ENCODE peak calls at places on chromosomes 5 and 9, in ten cellular contexts. T is cardiac muscle cell, F is tibial nerve, O is tibial artery, P is psoas muscle, L is colonic mucosa, V is body of pancreas, M is spleen, D is Panc1, K is breast epithelium. B is an unnamed sample. For H3K9me3, the result is how much of the 10 kb centered on the place peaks cover.

GRCh38 chr5:147057051-147057450 is 177.8 kb upstream of the STK32A start:
- DNase-seq in K (no peak), F (no peak), P (no peak), L (no peak), M (no peak), T (no peak), D (no peak), V (no peak), O (no peak), B (no peak)

GRCh38 chr5:119353686-119354366 is 2.0 kb upstream of the TNFAIP8 start:
- DNase-seq in P (no peak), V (no peak), K (no peak), T (no peak), L (no peak), F (no peak), M (no peak), D (no peak), O (no peak), B (no peak)

GRCh38 chr9:70911791-70912190 is 209.6 kb downstream of the TRPM3 start:
- DNase-seq in D (no peak), O (no peak), M (no peak), P (no peak), L (no peak), F (no peak), K (no peak), T (no peak), V (no peak), B (no peak)

GRCh38 chr9:126692041-126692758 is 78.5 kb downstream of the LMX1B start:
- DNase-seq in L (no peak), F (no peak), V (no peak), D (no peak), K (no peak), T (no peak), P (no peak), M (peak), O (no peak), B (peak)

GRCh38 chr9:127208416-127208815 is 56.2 kb upstream of the GARNL3 start:
- DNase-seq in V (no peak), O (no peak), K (no peak), T (no peak), P (no peak), D (no peak), M (no peak), F (no peak), L (no peak), B (peak)

GRCh38 chr5:39898731-39899130 is 474.0 kb upstream of the DAB2 start:
- DNase-seq in O (no peak), T (peak), V (no peak), L (no peak), M (no peak), K (no peak), P (no peak), F (no peak), D (no peak), B (no peak)

GRCh38 chr5:172904643-172905345 is 54.4 kb upstream of the RPL26L1 start:
- DNase-seq in D (no peak), T (peak), V (peak), P (peak), K (peak), M (no peak), L (peak), F (peak), O (peak), B (peak)

GRCh38 chr5:132825165-132825823 is 5.2 kb downstream of the SHROOM1 start:
- DNase-seq in L (no peak), T (no peak), V (no peak), F (no peak), O (no peak), P (no peak), M (no peak), K (no peak), D (no peak), B (no peak)

GRCh38 chr9:79912641-79913040 is 340.9 kb downstream of the TLE4 start:
- DNase-seq in F (no peak), D (no peak), P (no peak), O (no peak), L (no peak), M (no peak), V (no peak), T (peak), K (no peak), B (no peak)

GRCh38 chr5:91224459-91224858 is 158.7 kb downstream of the ARRDC3 start:
- DNase-seq in M (no peak), P (no peak), O (no peak), T (no peak), F (no peak), L (no peak), D (no peak), V (no peak), K (no peak), B (no peak)

GRCh38 chr5:132263548-132264261 is 6.2 kb downstream of the PDLIM4 start:
- DNase-seq in M (peak), K (peak), P (peak), D (no peak), V (peak), F (peak), T (peak), L (peak), O (no peak), B (peak)

GRCh38 chr9:99137225-99137624 is 32.3 kb downstream of the TGFBR1 start:
- DNase-seq in P (no peak), K (no peak), V (no peak), M (no peak), T (no peak), F (no peak), O (no peak), L (no peak), D (no peak), B (no peak)

GRCh38 chr5:7392401-7393024 is 3.4 kb upstream of the ADCY2 start:
- DNase-seq in L (peak), V (peak), P (no peak), M (no peak), F (peak), D (no peak), O (no peak), T (peak), K (no peak), B (no peak)

GRCh38 chr9:18910858-18911257 is 122.2 kb downstream of the SAXO1 start:
- DNase-seq in O (no peak), F (no peak), D (no peak), T (peak), P (no peak), L (no peak), V (no peak), K (no peak), M (no peak), B (no peak)

GRCh38 chr5:159911349-159911748 is 4.9 kb upstream of the ADRA1B start:
- DNase-seq in O (no peak), F (no peak), T (no peak), P (no peak), V (no peak), D (no peak), M (no peak), K (no peak), L (no peak), B (no peak)

GRCh38 chr9:90340421-90340820 is 302.2 kb downstream of the DIRAS2 start:
- DNase-seq in V (no peak), L (no peak), F (no peak), P (no peak), D (no peak), O (no peak), K (no peak), M (no peak), T (peak), B (no peak)

GRCh38 chr9:26219961-26220360 is 541.7 kb upstream of the TUSC1 start:
- DNase-seq in K (no peak), O (no peak), V (no peak), T (peak), D (no peak), F (no peak), L (no peak), M (no peak), P (no peak), B (no peak)

GRCh38 chr9:97714435-97714834 is 17.3 kb upstream of the XPA start:
- DNase-seq in O (no peak), P (no peak), L (no peak), F (no peak), D (no peak), K (no peak), M (no peak), T (peak), V (no peak), B (no peak)

GRCh38 chr5:97078958-97079357 is 63.5 kb downstream of the LIX1 start:
- DNase-seq in L (no peak), F (no peak), O (no peak), M (no peak), D (no peak), T (no peak), V (no peak), K (no peak), P (no peak), B (no peak)

GRCh38 chr9:121298689-121299112 is 30.7 kb downstream of the GSN start:
- DNase-seq in P (no peak), O (peak), F (peak), D (no peak), K (no peak), L (no peak), V (no peak), T (peak), M (no peak), B (peak)

GRCh38 chr9:93116049-93116961 is 17.7 kb downstream of the NINJ1 start:
- DNase-seq in D (no peak), O (peak), T (peak), K (peak), P (peak), V (peak), F (peak), M (peak), L (peak), B (peak)

GRCh38 chr5:163190283-163190682 is 247.1 kb upstream of the CCNG1 start:
- DNase-seq in D (no peak), P (no peak), L (no peak), O (no peak), V (no peak), K (no peak), T (no peak), F (no peak), M (no peak), B (no peak)

GRCh38 chr9:133779516-133780403 is 41.6 kb upstream of the SARDH start:
- DNase-seq in F (no peak), M (peak), L (no peak), T (no peak), K (no peak), O (no peak), P (peak), V (no peak), D (no peak), B (no peak)

GRCh38 chr5:65364907-65365306 is 116.8 kb downstream of the ADAMTS6 start:
- DNase-seq in F (no peak), D (peak), T (peak), O (no peak), L (no peak), P (no peak), M (no peak), K (no peak), V (no peak), B (no peak)

GRCh38 chr5:10653033-10653432 is 89.2 kb downstream of the ANKRD33B start:
- DNase-seq in K (no peak), O (no peak), P (peak), L (peak), M (peak), D (no peak), V (peak), T (peak), F (peak), B (no peak)

GRCh38 chr5:7261049-7261448 is 134.9 kb upstream of the ADCY2 start:
- DNase-seq in O (no peak), V (peak), T (peak), K (no peak), D (peak), L (peak), P (no peak), M (no peak), F (peak), B (no peak)

GRCh38 chr5:616342-617039 is 4.4 kb downstream of the CEP72 start:
- DNase-seq in V (peak), D (no peak), F (no peak), M (peak), L (no peak), T (peak), O (no peak), P (no peak), K (no peak), B (no peak)

GRCh38 chr9:115976726-115977125 is 176.9 kb upstream of the PAPPA start:
- DNase-seq in T (no peak), V (no peak), O (no peak), F (no peak), K (no peak), L (no peak), D (no peak), P (no peak), M (no peak), B (no peak)

GRCh38 chr5:42321800-42322199 is 101.4 kb upstream of the GHR start:
- DNase-seq in F (no peak), K (no peak), P (no peak), M (no peak), L (no peak), V (no peak), T (no peak), O (no peak), D (no peak), B (no peak)

GRCh38 chr5:175253597-175253996 is 190.4 kb downstream of the DRD1 start:
- DNase-seq in O (no peak), F (no peak), P (no peak), K (no peak), L (no peak), D (no peak), M (no peak), T (no peak), V (no peak), B (no peak)

GRCh38 chr5:14726066-14726838 is 61.7 kb downstream of the OTULIN start:
- DNase-seq in F (no peak), V (no peak), T (peak), O (no peak), M (no peak), L (no peak), K (no peak), P (no peak), D (no peak), B (no peak)

GRCh38 chr9:126671381-126671831 is 57.7 kb downstream of the LMX1B start:
- DNase-seq in V (no peak), L (no peak), F (no peak), K (no peak), M (no peak), P (no peak), O (no peak), D (no peak), T (no peak), B (no peak)

GRCh38 chr5:91074615-91075014 is 308.5 kb downstream of the ARRDC3 start:
- DNase-seq in O (no peak), F (no peak), K (no peak), T (peak), D (no peak), V (peak), L (no peak), P (no peak), M (no peak), B (no peak)

GRCh38 chr5:173916233-173916632 is 28.1 kb downstream of the CPEB4 start:
- DNase-seq in O (no peak), P (no peak), K (no peak), M (no peak), F (no peak), L (no peak), V (no peak), T (no peak), D (no peak), B (no peak)

GRCh38 chr5:122933926-122934325 is 88.5 kb downstream of the SNX24 start:
- DNase-seq in T (no peak), V (no peak), P (no peak), M (no peak), O (no peak), F (no peak), D (no peak), L (no peak), K (no peak), B (no peak)

GRCh38 chr9:29211003-29211584 is 1637.8 kb upstream of the C9orf72 start:
- DNase-seq in O (no peak), V (no peak), K (no peak), P (no peak), F (no peak), T (no peak), M (no peak), L (no peak), D (no peak), B (no peak)

GRCh38 chr9:79431019-79431679 is 140.6 kb upstream of the TLE4 start:
- DNase-seq in F (no peak), L (no peak), P (no peak), V (no peak), K (no peak), T (no peak), M (no peak), D (no peak), O (no peak), B (no peak)

GRCh38 chr5:95863383-95863757 is 40.8 kb upstream of the GLRX start:
- DNase-seq in T (peak), K (no peak), O (peak), P (no peak), D (no peak), M (no peak), F (peak), V (peak), L (peak), B (peak)

DNA sequence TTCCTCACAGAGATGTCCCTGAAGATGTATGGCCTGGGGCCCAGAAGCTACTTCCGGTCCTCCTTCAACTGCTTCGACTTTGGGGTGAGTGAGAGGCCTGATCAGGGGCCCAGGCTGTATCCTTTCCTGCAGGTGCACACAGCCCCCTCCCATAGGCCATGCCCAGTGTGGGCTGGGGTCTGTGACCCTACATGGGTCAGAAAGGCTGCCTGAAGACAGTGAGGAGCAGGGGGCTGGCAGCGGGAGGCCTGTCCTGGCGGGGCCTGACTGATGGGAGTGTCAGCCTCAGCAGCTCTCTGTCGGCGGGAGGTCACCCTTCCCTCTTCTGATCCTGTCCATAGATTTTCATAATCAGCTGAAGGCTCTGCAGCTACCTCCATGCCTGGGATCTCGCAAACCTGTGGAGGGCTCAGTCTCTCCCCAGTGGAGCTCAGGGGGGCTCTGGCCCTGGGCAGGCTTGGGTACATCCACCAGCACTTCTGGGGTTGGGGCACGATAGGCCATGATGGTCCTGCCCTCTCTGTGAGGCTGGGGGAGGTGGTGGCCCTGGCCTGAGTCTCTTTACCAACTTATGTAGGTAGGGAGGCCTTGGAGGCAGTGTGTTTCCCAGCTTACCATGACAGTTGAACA is 98.5 kb downstream of the CACNA1B start:
- DNase-seq in D (no peak), K (no peak), V (no peak), M (peak), T (no peak), F (no peak), L (no peak), O (no peak), P (no peak), B (peak)
- H3K9me3 ChIP-seq in D (under half), K (under half), V (under half), M (under half), T (under half), F (under half), L (under half), O (under half), P (under half), B (under half)

DNA sequence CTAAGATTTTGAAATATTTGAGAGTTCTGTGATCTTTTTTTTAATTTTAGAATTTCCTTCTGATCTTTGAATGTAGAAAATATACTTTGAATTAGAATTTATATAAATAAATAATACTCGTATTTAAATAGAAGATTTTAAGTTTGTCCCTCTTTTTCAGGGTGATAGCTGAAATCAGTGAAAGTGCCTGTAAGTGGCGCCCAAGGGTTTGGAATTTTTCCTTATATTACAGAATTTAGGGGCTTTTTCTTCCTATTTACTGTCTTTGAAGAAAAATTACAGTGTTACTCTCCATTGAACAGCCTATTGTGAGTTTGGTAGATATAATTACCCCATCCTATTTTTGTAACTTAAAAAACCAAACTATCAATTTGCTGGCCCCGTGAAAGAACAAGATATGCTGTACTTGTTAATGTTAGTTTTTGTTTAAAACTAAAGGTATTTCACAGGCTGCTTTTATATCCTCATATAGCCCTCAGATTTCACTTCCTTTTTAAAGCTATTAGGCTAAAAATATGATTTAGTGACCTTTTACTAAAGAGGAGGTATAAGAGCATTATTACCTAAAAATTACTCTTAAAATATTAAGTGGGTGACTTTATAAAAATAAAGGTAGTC is 3.2 kb downstream of the MAP3K1 start:
- DNase-seq in V (no peak), L (no peak), F (no peak), K (no peak), O (no peak), M (no peak), D (no peak), T (peak), P (no peak), B (no peak)
- H3K4me3 ChIP-seq in V (no peak), L (no peak), F (peak), K (peak), O (peak), M (peak), D (no peak), T (peak), P (peak), B (no peak)

GRCh38 chr9:91834740-91835139 is 115.3 kb downstream of the ROR2 start:
- DNase-seq in T (no peak), O (no peak), D (no peak), F (no peak), P (no peak), L (no peak), K (no peak), M (no peak), V (no peak), B (no peak)

GRCh38 chr9:91833096-91833877 is 116.7 kb downstream of the ROR2 start:
- DNase-seq in L (no peak), K (no peak), D (no peak), V (no peak), M (no peak), T (no peak), O (no peak), P (no peak), F (no peak), B (no peak)

GRCh38 chr9:91835632-91836031 is 114.4 kb downstream of the ROR2 start:
- DNase-seq in P (no peak), O (no peak), K (no peak), F (no peak), L (no peak), T (no peak), V (no peak), D (no peak), M (peak), B (no peak)

GRCh38 chr9:91833878-91834255 is 116.2 kb downstream of the ROR2 start:
- DNase-seq in V (no peak), F (no peak), M (peak), T (no peak), D (no peak), K (no peak), O (no peak), L (no peak), P (no peak), B (no peak)

GRCh38 chr9:91832322-91832721 is 117.7 kb downstream of the ROR2 start:
- DNase-seq in T (no peak), V (no peak), L (no peak), P (no peak), D (no peak), F (no peak), K (no peak), O (no peak), M (no peak), B (no peak)
- TF ChIP-seq CTCF in T (no peak), V (no peak), L (no peak), P (no peak), D (no peak), F (no peak), K (no peak), O (no peak), M (no peak), B (no peak)

DNA sequence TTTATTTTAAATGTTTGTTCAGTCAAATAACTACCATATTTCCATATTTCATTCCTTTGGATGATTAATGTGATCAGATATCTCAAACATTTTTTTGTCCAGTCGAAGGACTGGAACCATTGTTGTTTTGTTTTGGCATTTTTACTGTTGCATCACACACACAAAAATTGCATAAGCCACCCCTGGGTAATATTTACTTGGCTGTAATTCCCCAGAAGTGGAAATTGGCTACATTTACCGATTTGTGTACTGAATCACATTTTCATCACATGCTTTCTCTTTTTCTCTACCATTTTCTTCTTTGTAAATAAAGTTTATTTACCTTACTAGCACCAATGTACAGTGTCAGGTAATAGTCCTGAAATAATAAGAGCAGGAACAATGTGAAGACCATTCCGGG is 1729.7 kb upstream of the WWC1 start:
- DNase-seq in D (no peak), K (no peak), M (no peak), F (no peak), O (no peak), L (no peak), P (no peak), T (peak), V (no peak), B (no peak)
- H3K9me3 ChIP-seq in D (under half), K (under half), M (under half), F (under half), O (under half), L (under half), P (under half), T (under half), V (under half), B (under half)

B was measured in sigmoid colon.